ENCODE peak calls at places on chromosomes 11 and 22, in ten cellular contexts. One of them, this sample, is unnamed.

GRCh38 chr11:87179621-87180020 is 141.9 kb downstream of the TMEM135 start:
- DNase-seq in BJ: no peak
- DNase-seq in upper lobe of left lung: no peak
- DNase-seq in lower lobe of right lung: no peak
- DNase-seq in brain microvascular endothelial cell: no peak
- DNase-seq in cardiac muscle cell: no peak
- DNase-seq in mammary epithelial cell: no peak
- DNase-seq in MM.1S: no peak
- DNase-seq in lower leg skin: no peak
- DNase-seq in prostate gland: no peak
- DNase-seq in this sample: no peak

GRCh38 chr11:119130662-119131061 is 9.3 kb downstream of the HINFP start:
- DNase-seq in BJ: no peak
- DNase-seq in upper lobe of left lung: no peak
- DNase-seq in lower lobe of right lung: no peak
- DNase-seq in brain microvascular endothelial cell: no peak
- DNase-seq in cardiac muscle cell: no peak
- DNase-seq in mammary epithelial cell: no peak
- DNase-seq in MM.1S: no peak
- DNase-seq in lower leg skin: no peak
- DNase-seq in prostate gland: no peak
- DNase-seq in this sample: no peak

GRCh38 chr11:765025-765801 is 12.1 kb downstream of the GATD1 start:
- DNase-seq in BJ: no peak
- DNase-seq in upper lobe of left lung: peak
- DNase-seq in lower lobe of right lung: peak
- DNase-seq in brain microvascular endothelial cell: peak
- DNase-seq in cardiac muscle cell: peak
- DNase-seq in mammary epithelial cell: peak
- DNase-seq in MM.1S: peak
- DNase-seq in lower leg skin: no peak
- DNase-seq in prostate gland: no peak
- DNase-seq in this sample: no peak

GRCh38 chr22:21714059-21714770 is 21.4 kb downstream of the YPEL1 start:
- DNase-seq in BJ: no peak
- DNase-seq in upper lobe of left lung: no peak
- DNase-seq in lower lobe of right lung: no peak
- DNase-seq in brain microvascular endothelial cell: no peak
- DNase-seq in cardiac muscle cell: no peak
- DNase-seq in mammary epithelial cell: no peak
- DNase-seq in MM.1S: no peak
- DNase-seq in lower leg skin: no peak
- DNase-seq in prostate gland: no peak
- DNase-seq in this sample: no peak

GRCh38 chr11:45754261-45754709 is 50.7 kb upstream of the SLC35C1 start:
- DNase-seq in BJ: no peak
- DNase-seq in upper lobe of left lung: peak
- DNase-seq in lower lobe of right lung: peak
- DNase-seq in brain microvascular endothelial cell: peak
- DNase-seq in cardiac muscle cell: peak
- DNase-seq in mammary epithelial cell: no peak
- DNase-seq in MM.1S: no peak
- DNase-seq in lower leg skin: no peak
- DNase-seq in prostate gland: no peak
- DNase-seq in this sample: no peak

GRCh38 chr11:73429121-73429740 is 53.0 kb downstream of the RELT start:
- DNase-seq in BJ: no peak
- DNase-seq in upper lobe of left lung: no peak
- DNase-seq in lower lobe of right lung: no peak
- DNase-seq in brain microvascular endothelial cell: peak
- DNase-seq in cardiac muscle cell: peak
- DNase-seq in mammary epithelial cell: no peak
- DNase-seq in MM.1S: no peak
- DNase-seq in lower leg skin: no peak
- DNase-seq in prostate gland: no peak
- DNase-seq in this sample: peak

GRCh38 chr11:46278387-46279173 is 1.1 kb downstream of the CREB3L1 start:
- DNase-seq in BJ: no peak
- DNase-seq in upper lobe of left lung: peak
- DNase-seq in lower lobe of right lung: peak
- DNase-seq in brain microvascular endothelial cell: peak
- DNase-seq in cardiac muscle cell: peak
- DNase-seq in mammary epithelial cell: no peak
- DNase-seq in MM.1S: no peak
- DNase-seq in lower leg skin: no peak
- DNase-seq in prostate gland: peak
- DNase-seq in this sample: no peak

GRCh38 chr11:7498193-7498592 is 12.9 kb downstream of the OLFML1 start:
- DNase-seq in BJ: no peak
- DNase-seq in upper lobe of left lung: no peak
- DNase-seq in lower lobe of right lung: no peak
- DNase-seq in brain microvascular endothelial cell: no peak
- DNase-seq in cardiac muscle cell: no peak
- DNase-seq in mammary epithelial cell: no peak
- DNase-seq in MM.1S: no peak
- DNase-seq in lower leg skin: no peak
- DNase-seq in prostate gland: no peak
- DNase-seq in this sample: no peak

GRCh38 chr22:47450876-47451475 is 688.5 kb downstream of the TBC1D22A start:
- DNase-seq in BJ: no peak
- DNase-seq in upper lobe of left lung: no peak
- DNase-seq in lower lobe of right lung: no peak
- DNase-seq in brain microvascular endothelial cell: no peak
- DNase-seq in cardiac muscle cell: no peak
- DNase-seq in mammary epithelial cell: no peak
- DNase-seq in MM.1S: no peak
- DNase-seq in lower leg skin: no peak
- DNase-seq in prostate gland: no peak
- DNase-seq in this sample: no peak

GRCh38 chr11:89922195-89922660 is at the start of gene TRIM49D1:
- DNase-seq in BJ: no peak
- DNase-seq in upper lobe of left lung: no peak
- DNase-seq in lower lobe of right lung: no peak
- DNase-seq in brain microvascular endothelial cell: no peak
- DNase-seq in cardiac muscle cell: no peak
- DNase-seq in mammary epithelial cell: no peak
- DNase-seq in MM.1S: no peak
- DNase-seq in lower leg skin: no peak
- DNase-seq in prostate gland: no peak
- DNase-seq in this sample: no peak

GRCh38 chr11:83088965-83089364 is 17.3 kb upstream of the RAB30 start:
- DNase-seq in BJ: no peak
- DNase-seq in upper lobe of left lung: no peak
- DNase-seq in lower lobe of right lung: no peak
- DNase-seq in brain microvascular endothelial cell: no peak
- DNase-seq in cardiac muscle cell: no peak
- DNase-seq in mammary epithelial cell: no peak
- DNase-seq in MM.1S: peak
- DNase-seq in lower leg skin: no peak
- DNase-seq in prostate gland: no peak
- DNase-seq in this sample: no peak

DNA sequence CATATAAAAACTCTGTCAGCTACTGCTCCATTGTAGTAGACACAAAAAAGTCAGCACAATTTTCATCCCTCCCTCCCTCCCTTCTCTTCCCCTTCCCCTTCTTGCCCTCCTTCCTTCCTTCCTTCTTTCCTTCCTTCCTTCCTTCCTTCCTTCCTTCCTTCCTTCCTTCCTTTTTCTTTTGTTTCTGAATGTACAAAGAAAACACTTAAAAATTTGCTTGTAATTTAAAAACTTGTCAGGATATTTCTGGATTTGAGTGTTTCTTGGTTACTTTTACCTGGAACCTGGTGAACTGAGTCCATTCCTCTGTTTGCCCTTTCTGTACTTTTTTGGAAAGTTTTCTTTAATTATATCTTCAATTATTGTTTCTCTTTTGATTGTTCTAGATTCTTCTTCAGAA is 31.5 kb upstream of the PLET1 start:
- DNase-seq in BJ: no peak
- DNase-seq in upper lobe of left lung: no peak
- DNase-seq in lower lobe of right lung: no peak
- DNase-seq in brain microvascular endothelial cell: no peak
- DNase-seq in cardiac muscle cell: no peak
- DNase-seq in mammary epithelial cell: no peak
- DNase-seq in MM.1S: no peak
- DNase-seq in lower leg skin: no peak
- DNase-seq in prostate gland: no peak
- DNase-seq in this sample: no peak
- H3K4me3 ChIP-seq in BJ: no peak
- H3K4me3 ChIP-seq in upper lobe of left lung: no peak
- H3K4me3 ChIP-seq in lower lobe of right lung: no peak
- H3K4me3 ChIP-seq in brain microvascular endothelial cell: no peak
- H3K4me3 ChIP-seq in cardiac muscle cell: no peak
- H3K4me3 ChIP-seq in mammary epithelial cell: no peak
- H3K4me3 ChIP-seq in MM.1S: no peak
- H3K4me3 ChIP-seq in lower leg skin: no peak
- H3K4me3 ChIP-seq in prostate gland: no peak
- H3K4me3 ChIP-seq in this sample: no peak

GRCh38 chr11:4388221-4388620 is 5.3 kb downstream of the TRIM21 start:
- DNase-seq in BJ: no peak
- DNase-seq in upper lobe of left lung: no peak
- DNase-seq in lower lobe of right lung: no peak
- DNase-seq in brain microvascular endothelial cell: no peak
- DNase-seq in cardiac muscle cell: no peak
- DNase-seq in mammary epithelial cell: no peak
- DNase-seq in MM.1S: no peak
- DNase-seq in lower leg skin: no peak
- DNase-seq in prostate gland: no peak
- DNase-seq in this sample: no peak

GRCh38 chr11:4385978-4386740 is 7.3 kb downstream of the TRIM21 start:
- DNase-seq in BJ: no peak
- DNase-seq in upper lobe of left lung: no peak
- DNase-seq in lower lobe of right lung: no peak
- DNase-seq in brain microvascular endothelial cell: no peak
- DNase-seq in cardiac muscle cell: no peak
- DNase-seq in mammary epithelial cell: no peak
- DNase-seq in MM.1S: no peak
- DNase-seq in lower leg skin: no peak
- DNase-seq in prostate gland: no peak
- DNase-seq in this sample: no peak
- TF ChIP-seq CTCF in BJ: no peak
- TF ChIP-seq CTCF in upper lobe of left lung: no peak
- TF ChIP-seq CTCF in lower lobe of right lung: no peak
- TF ChIP-seq CTCF in brain microvascular endothelial cell: no peak
- TF ChIP-seq CTCF in cardiac muscle cell: no peak
- TF ChIP-seq CTCF in mammary epithelial cell: no peak
- TF ChIP-seq CTCF in MM.1S: no peak
- TF ChIP-seq CTCF in lower leg skin: no peak
- TF ChIP-seq CTCF in prostate gland: no peak
- TF ChIP-seq CTCF in this sample: no peak

GRCh38 chr22:40520562-40520961 is 116.0 kb downstream of the MRTFA start:
- DNase-seq in BJ: no peak
- DNase-seq in upper lobe of left lung: no peak
- DNase-seq in lower lobe of right lung: no peak
- DNase-seq in brain microvascular endothelial cell: no peak
- DNase-seq in cardiac muscle cell: no peak
- DNase-seq in mammary epithelial cell: no peak
- DNase-seq in MM.1S: no peak
- DNase-seq in lower leg skin: no peak
- DNase-seq in prostate gland: no peak
- DNase-seq in this sample: no peak

GRCh38 chr22:40521046-40521445 is 115.5 kb downstream of the MRTFA start:
- DNase-seq in BJ: no peak
- DNase-seq in upper lobe of left lung: no peak
- DNase-seq in lower lobe of right lung: no peak
- DNase-seq in brain microvascular endothelial cell: no peak
- DNase-seq in cardiac muscle cell: no peak
- DNase-seq in mammary epithelial cell: no peak
- DNase-seq in MM.1S: no peak
- DNase-seq in lower leg skin: no peak
- DNase-seq in prostate gland: no peak
- DNase-seq in this sample: no peak

GRCh38 chr22:40518840-40519239 is 117.7 kb downstream of the MRTFA start:
- DNase-seq in BJ: no peak
- DNase-seq in upper lobe of left lung: no peak
- DNase-seq in lower lobe of right lung: no peak
- DNase-seq in brain microvascular endothelial cell: no peak
- DNase-seq in cardiac muscle cell: no peak
- DNase-seq in mammary epithelial cell: no peak
- DNase-seq in MM.1S: no peak
- DNase-seq in lower leg skin: no peak
- DNase-seq in prostate gland: no peak
- DNase-seq in this sample: no peak

GRCh38 chr22:40519284-40519947 is 117.1 kb downstream of the MRTFA start:
- DNase-seq in BJ: no peak
- DNase-seq in upper lobe of left lung: no peak
- DNase-seq in lower lobe of right lung: no peak
- DNase-seq in brain microvascular endothelial cell: no peak
- DNase-seq in cardiac muscle cell: no peak
- DNase-seq in mammary epithelial cell: peak
- DNase-seq in MM.1S: peak
- DNase-seq in lower leg skin: no peak
- DNase-seq in prostate gland: no peak
- DNase-seq in this sample: no peak

DNA sequence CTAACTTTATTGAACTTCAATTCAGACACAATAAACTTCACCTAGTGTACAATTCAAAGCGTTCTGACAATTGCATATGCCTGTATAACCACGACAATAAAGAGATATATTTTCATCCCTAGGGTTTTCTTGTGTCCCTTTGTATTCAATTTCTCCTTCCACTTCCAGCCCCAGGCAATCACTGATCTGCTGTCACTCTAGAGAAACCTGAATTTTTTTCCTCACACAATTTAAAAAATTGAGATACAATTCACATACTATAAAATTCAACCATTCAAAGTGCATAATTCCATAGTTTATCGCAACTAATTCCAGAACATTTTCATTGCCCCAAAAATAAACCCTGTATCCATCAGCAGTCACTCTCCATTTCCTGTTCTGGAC is 116.6 kb downstream of the MRTFA start:
- DNase-seq in BJ: no peak
- DNase-seq in upper lobe of left lung: no peak
- DNase-seq in lower lobe of right lung: no peak
- DNase-seq in brain microvascular endothelial cell: no peak
- DNase-seq in cardiac muscle cell: no peak
- DNase-seq in mammary epithelial cell: no peak
- DNase-seq in MM.1S: no peak
- DNase-seq in lower leg skin: no peak
- DNase-seq in prostate gland: no peak
- DNase-seq in this sample: no peak
- H3K4me3 ChIP-seq in BJ: no peak
- H3K4me3 ChIP-seq in upper lobe of left lung: no peak
- H3K4me3 ChIP-seq in lower lobe of right lung: no peak
- H3K4me3 ChIP-seq in brain microvascular endothelial cell: no peak
- H3K4me3 ChIP-seq in cardiac muscle cell: no peak
- H3K4me3 ChIP-seq in mammary epithelial cell: no peak
- H3K4me3 ChIP-seq in MM.1S: no peak
- H3K4me3 ChIP-seq in lower leg skin: no peak
- H3K4me3 ChIP-seq in prostate gland: no peak
- H3K4me3 ChIP-seq in this sample: no peak

DNA sequence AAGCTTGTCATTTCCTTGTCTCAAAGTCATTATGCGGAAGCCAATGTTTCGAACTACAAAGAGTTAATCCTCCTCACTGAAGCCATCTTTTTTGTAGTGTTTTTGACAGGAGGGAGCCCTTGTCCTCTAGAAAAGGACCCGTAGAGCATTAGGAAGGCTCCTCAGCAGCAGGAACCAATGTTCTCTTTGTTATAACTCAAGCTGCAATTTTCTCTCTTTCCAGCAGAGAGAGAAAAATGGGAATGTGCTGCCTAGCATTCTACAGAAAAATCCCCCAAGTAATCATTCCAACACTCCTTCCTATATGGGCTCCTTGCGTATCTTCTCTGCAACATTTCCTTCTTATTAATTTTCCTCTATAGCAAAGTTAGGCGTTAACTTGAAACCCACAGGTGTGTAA is 30.6 kb downstream of the SC5D start:
- DNase-seq in BJ: no peak
- DNase-seq in upper lobe of left lung: no peak
- DNase-seq in lower lobe of right lung: no peak
- DNase-seq in brain microvascular endothelial cell: no peak
- DNase-seq in cardiac muscle cell: no peak
- DNase-seq in mammary epithelial cell: no peak
- DNase-seq in MM.1S: no peak
- DNase-seq in lower leg skin: no peak
- DNase-seq in prostate gland: no peak
- DNase-seq in this sample: no peak
- TF ChIP-seq CTCF in BJ: no peak
- TF ChIP-seq CTCF in upper lobe of left lung: no peak
- TF ChIP-seq CTCF in lower lobe of right lung: no peak
- TF ChIP-seq CTCF in brain microvascular endothelial cell: peak
- TF ChIP-seq CTCF in cardiac muscle cell: no peak
- TF ChIP-seq CTCF in mammary epithelial cell: peak
- TF ChIP-seq CTCF in MM.1S: no peak
- TF ChIP-seq CTCF in lower leg skin: no peak
- TF ChIP-seq CTCF in prostate gland: no peak
- TF ChIP-seq CTCF in this sample: no peak

This sample was measured in astrocyte of the cerebellum.